ENCODE peak calls at places on chromosome 2, in four cellular contexts. C, L, K and N are unnamed samples.

GRCh38 chr2:96957299-96957698 is 29.1 kb downstream of the FAM178B start:
- DNase-seq in C (no peak), L (no peak), K (no peak), N (no peak)

GRCh38 chr2:113965644-113966043 is 75.8 kb downstream of the ACTR3 start:
- DNase-seq in C (peak), L (no peak), K (no peak), N (peak)

GRCh38 chr2:221360742-221361141 is 211.4 kb downstream of the EPHA4 start:
- DNase-seq in C (no peak), L (no peak), K (no peak), N (no peak)

GRCh38 chr2:8999802-9000201 is 3.7 kb downstream of the MBOAT2 start:
- DNase-seq in C (no peak), L (no peak), K (no peak), N (no peak)

GRCh38 chr2:39719317-39719716 is 53.6 kb downstream of the TMEM178A start:
- DNase-seq in C (no peak), L (no peak), K (no peak), N (no peak)

GRCh38 chr2:217016829-217017228 is 157.0 kb upstream of the TNP1 start:
- DNase-seq in C (no peak), L (no peak), K (no peak), N (no peak)

GRCh38 chr2:12059616-12060441 is 313.4 kb downstream of the LPIN1 start:
- DNase-seq in C (peak), L (no peak), K (no peak), N (no peak)

GRCh38 chr2:39732492-39732891 is 46.6 kb downstream of the THUMPD2 start:
- DNase-seq in C (no peak), L (no peak), K (no peak), N (no peak)

GRCh38 chr2:67733517-67733916 is 329.3 kb downstream of the C1D start:
- DNase-seq in C (peak), L (no peak), K (peak), N (peak)

GRCh38 chr2:173109253-173110188 is 33.9 kb downstream of the MAP3K20 start:
- DNase-seq in C (peak), L (no peak), K (no peak), N (no peak)

GRCh38 chr2:85162746-85163301 is 29.6 kb downstream of the TCF7L1 start:
- DNase-seq in C (no peak), L (no peak), K (no peak), N (no peak)

GRCh38 chr2:128784626-128785306 is 466.1 kb upstream of the HS6ST1 start:
- DNase-seq in C (no peak), L (peak), K (no peak), N (no peak)

GRCh38 chr2:212619954-212620353 is 81.4 kb upstream of the ERBB4 start:
- DNase-seq in C (peak), L (no peak), K (no peak), N (no peak)

GRCh38 chr2:147204102-147204501 is 640.7 kb upstream of the ACVR2A start:
- DNase-seq in C (peak), L (no peak), K (no peak), N (no peak)

GRCh38 chr2:82731824-82732223 is 1727.3 kb downstream of the SUCLG1 start:
- DNase-seq in C (no peak), L (no peak), K (no peak), N (no peak)

GRCh38 chr2:160630801-160631590 is 137.4 kb upstream of the RBMS1 start:
- DNase-seq in C (no peak), L (no peak), K (peak), N (no peak)

GRCh38 chr2:33106115-33106514 is 159.4 kb downstream of the LTBP1 start:
- DNase-seq in C (no peak), L (no peak), K (no peak), N (no peak)

GRCh38 chr2:150264442-150264841 is 223.0 kb downstream of the RND3 start:
- DNase-seq in C (no peak), L (no peak), K (no peak), N (no peak)

GRCh38 chr2:222688912-222689311 is 17.5 kb downstream of the MOGAT1 start:
- DNase-seq in C (no peak), L (no peak), K (no peak), N (no peak)

DNA sequence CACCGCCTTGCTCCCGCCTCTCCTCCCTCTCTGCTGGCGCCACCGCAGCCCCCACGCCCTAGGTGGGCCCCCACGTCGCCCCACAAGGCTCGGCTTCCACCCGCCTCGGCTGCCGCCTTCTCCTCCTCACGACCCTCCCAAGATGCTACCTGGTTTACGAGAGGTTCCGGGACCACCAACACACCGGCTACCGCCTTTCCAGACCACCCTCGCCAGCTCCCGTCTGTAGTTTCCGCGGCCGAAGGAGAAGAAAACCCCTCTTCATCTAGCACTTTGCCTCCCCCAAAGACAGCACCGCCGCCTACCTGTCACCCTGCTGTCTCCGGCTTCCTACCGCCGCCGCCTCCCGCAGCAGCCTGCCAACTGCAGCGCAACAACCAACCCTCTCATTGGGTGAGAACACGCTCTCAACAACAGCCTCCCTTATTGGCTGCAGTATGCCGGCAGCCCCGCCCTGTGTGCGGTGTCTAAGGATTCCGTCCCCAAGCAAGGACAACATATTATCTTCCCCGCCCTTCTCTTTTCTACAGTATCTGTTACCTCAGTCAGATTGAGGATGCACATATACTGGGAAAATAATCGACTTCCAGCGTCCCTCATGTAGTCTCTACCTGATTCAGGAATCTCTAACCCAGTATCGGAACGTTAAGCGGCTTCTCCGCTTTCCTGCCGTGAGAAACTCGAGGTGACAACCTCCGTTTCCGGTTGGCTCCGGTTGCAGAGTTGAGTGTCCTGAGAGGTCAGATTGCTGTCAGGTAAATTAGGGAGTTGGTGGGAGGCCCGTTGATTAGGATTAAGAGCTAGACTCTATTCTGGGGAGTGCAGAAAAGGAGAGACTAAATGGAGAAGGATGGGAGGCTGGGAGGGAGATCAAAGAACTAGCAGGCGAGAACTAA is at the start of the genes HYCC2 and NDUFB3:
- DNase-seq in C (peak), L (peak), K (peak), N (peak)
- TF ChIP-seq CTCF in C (peak), L (no peak), K (peak), N (no peak)

GRCh38 chr2:106864051-106864450 is 21.9 kb downstream of the ST6GAL2 start:
- DNase-seq in C (no peak), L (no peak), K (no peak), N (no peak)

GRCh38 chr2:106867231-106867943 is 18.6 kb downstream of the ST6GAL2 start:
- DNase-seq in C (no peak), L (no peak), K (no peak), N (no peak)

GRCh38 chr2:106866636-106867035 is 19.3 kb downstream of the ST6GAL2 start:
- DNase-seq in C (no peak), L (no peak), K (no peak), N (no peak)

GRCh38 chr2:106869512-106870276 is 16.3 kb downstream of the ST6GAL2 start:
- DNase-seq in C (no peak), L (no peak), K (no peak), N (no peak)

GRCh38 chr2:106868199-106868598 is 17.8 kb downstream of the ST6GAL2 start:
- DNase-seq in C (no peak), L (no peak), K (no peak), N (no peak)
- TF ChIP-seq CTCF in C (no peak), L (no peak), K (peak), N (no peak)

DNA sequence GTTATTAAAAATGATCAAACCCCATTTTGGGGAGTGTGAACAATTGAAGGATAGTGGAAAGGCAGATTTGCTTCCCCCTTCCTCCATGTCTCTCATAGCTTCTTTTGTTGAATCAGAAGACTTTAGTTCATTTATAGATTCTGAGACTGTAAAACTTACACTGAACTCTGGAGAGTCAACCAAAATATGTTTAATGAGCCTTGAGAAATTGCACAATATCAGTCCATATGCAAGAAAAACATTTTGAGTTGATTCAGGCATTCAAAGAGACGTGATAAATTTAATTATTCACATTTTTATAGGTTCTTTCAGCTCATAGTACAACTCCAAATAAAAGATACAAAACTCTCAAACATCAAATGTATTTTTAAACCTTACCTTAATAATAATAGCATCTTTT is 354.4 kb upstream of the SPRED2 start:
- DNase-seq in C (no peak), L (no peak), K (no peak), N (no peak)
- TF ChIP-seq CTCF in C (no peak), L (no peak), K (no peak), N (no peak)

GRCh38 chr2:177254433-177255226 is 9.9 kb downstream of the NFE2L2 start:
- DNase-seq in C (no peak), L (no peak), K (no peak), N (peak)
- TF ChIP-seq CTCF in C (peak), L (no peak), K (peak), N (peak)

GRCh38 chr2:18423636-18424035 is 136.8 kb downstream of the RDH14 start:
- DNase-seq in C (peak), L (no peak), K (no peak), N (no peak)

GRCh38 chr2:18428516-18428915 is 131.9 kb downstream of the RDH14 start:
- DNase-seq in C (peak), L (no peak), K (no peak), N (no peak)

GRCh38 chr2:18422416-18423165 is 137.9 kb downstream of the RDH14 start:
- DNase-seq in C (no peak), L (no peak), K (no peak), N (no peak)

GRCh38 chr2:18426174-18426573 is 134.3 kb downstream of the RDH14 start:
- DNase-seq in C (no peak), L (no peak), K (no peak), N (no peak)

GRCh38 chr2:18425186-18425585 is 135.3 kb downstream of the RDH14 start:
- DNase-seq in C (no peak), L (no peak), K (no peak), N (no peak)
- TF ChIP-seq CTCF in C (no peak), L (no peak), K (no peak), N (no peak)